ENCODE peak calls at places on chromosomes 16 and 17, in eight cellular contexts. One of them, this sample, is unnamed.

GRCh38 chr17:20952183-20952582 is 90.6 kb downstream of the USP22 start:
- DNase-seq in heart right ventricle: no peak
- DNase-seq in breast epithelium: no peak
- DNase-seq in pancreas: no peak
- DNase-seq in spleen: no peak
- DNase-seq in lower lobe of right lung: no peak
- DNase-seq in suprapubic skin: no peak
- DNase-seq in Karpas-422: no peak
- DNase-seq in this sample: no peak

GRCh38 chr17:59561042-59561441 is 4.4 kb upstream of the DHX40 start:
- DNase-seq in suprapubic skin: no peak
- DNase-seq in lower lobe of right lung: no peak
- DNase-seq in breast epithelium: no peak
- DNase-seq in Karpas-422: peak
- DNase-seq in spleen: no peak
- DNase-seq in pancreas: no peak
- DNase-seq in heart right ventricle: no peak
- DNase-seq in this sample: no peak

GRCh38 chr16:70453891-70454220 is 539 bp upstream of the FCSK start:
- DNase-seq in heart right ventricle: no peak
- DNase-seq in lower lobe of right lung: no peak
- DNase-seq in pancreas: no peak
- DNase-seq in suprapubic skin: no peak
- DNase-seq in spleen: no peak
- DNase-seq in breast epithelium: no peak
- DNase-seq in Karpas-422: no peak
- DNase-seq in this sample: no peak

GRCh38 chr16:54355251-54355650 is 68.7 kb upstream of the IRX3 start:
- DNase-seq in spleen: no peak
- DNase-seq in lower lobe of right lung: no peak
- DNase-seq in suprapubic skin: no peak
- DNase-seq in heart right ventricle: no peak
- DNase-seq in breast epithelium: no peak
- DNase-seq in Karpas-422: no peak
- DNase-seq in pancreas: no peak
- DNase-seq in this sample: no peak

GRCh38 chr16:11602321-11602720 is 15.6 kb upstream of the LITAF start:
- DNase-seq in suprapubic skin: no peak
- DNase-seq in pancreas: no peak
- DNase-seq in Karpas-422: no peak
- DNase-seq in heart right ventricle: no peak
- DNase-seq in breast epithelium: no peak
- DNase-seq in spleen: no peak
- DNase-seq in lower lobe of right lung: no peak
- DNase-seq in this sample: no peak

GRCh38 chr16:57988929-57989328 is 11.5 kb downstream of the ZNF319 start:
- DNase-seq in spleen: peak
- DNase-seq in breast epithelium: peak
- DNase-seq in pancreas: no peak
- DNase-seq in Karpas-422: no peak
- DNase-seq in suprapubic skin: no peak
- DNase-seq in lower lobe of right lung: peak
- DNase-seq in heart right ventricle: peak
- DNase-seq in this sample: peak

GRCh38 chr17:76957600-76958464 is 89.6 kb downstream of the MGAT5B start:
- DNase-seq in suprapubic skin: no peak
- DNase-seq in pancreas: no peak
- DNase-seq in spleen: peak
- DNase-seq in breast epithelium: no peak
- DNase-seq in lower lobe of right lung: no peak
- DNase-seq in heart right ventricle: no peak
- DNase-seq in Karpas-422: peak
- DNase-seq in this sample: no peak

GRCh38 chr16:2250652-2251280 is 621 bp downstream of the ECI1 start:
- DNase-seq in suprapubic skin: no peak
- DNase-seq in lower lobe of right lung: no peak
- DNase-seq in Karpas-422: no peak
- DNase-seq in heart right ventricle: no peak
- DNase-seq in breast epithelium: no peak
- DNase-seq in pancreas: no peak
- DNase-seq in spleen: no peak
- DNase-seq in this sample: no peak

GRCh38 chr17:2723505-2723996 is 12.0 kb upstream of the CLUH start:
- DNase-seq in heart right ventricle: no peak
- DNase-seq in lower lobe of right lung: no peak
- DNase-seq in Karpas-422: no peak
- DNase-seq in spleen: no peak
- DNase-seq in suprapubic skin: no peak
- DNase-seq in breast epithelium: no peak
- DNase-seq in pancreas: no peak
- DNase-seq in this sample: no peak

GRCh38 chr17:73600103-73600871 is 44.0 kb downstream of the SDK2 start:
- DNase-seq in lower lobe of right lung: no peak
- DNase-seq in Karpas-422: no peak
- DNase-seq in suprapubic skin: no peak
- DNase-seq in heart right ventricle: no peak
- DNase-seq in spleen: no peak
- DNase-seq in pancreas: no peak
- DNase-seq in breast epithelium: no peak
- DNase-seq in this sample: no peak

GRCh38 chr17:78822552-78822951 is 18.1 kb downstream of the USP36 start:
- DNase-seq in pancreas: peak
- DNase-seq in breast epithelium: no peak
- DNase-seq in heart right ventricle: no peak
- DNase-seq in spleen: peak
- DNase-seq in suprapubic skin: no peak
- DNase-seq in Karpas-422: no peak
- DNase-seq in lower lobe of right lung: peak
- DNase-seq in this sample: no peak

GRCh38 chr17:29089601-29090044 is 46.7 kb downstream of the PIPOX start:
- DNase-seq in lower lobe of right lung: no peak
- DNase-seq in pancreas: peak
- DNase-seq in spleen: no peak
- DNase-seq in breast epithelium: no peak
- DNase-seq in suprapubic skin: no peak
- DNase-seq in heart right ventricle: no peak
- DNase-seq in Karpas-422: no peak
- DNase-seq in this sample: no peak

GRCh38 chr16:19808061-19808621 is 76.5 kb downstream of the GPRC5B start:
- DNase-seq in breast epithelium: no peak
- DNase-seq in Karpas-422: no peak
- DNase-seq in pancreas: peak
- DNase-seq in spleen: no peak
- DNase-seq in heart right ventricle: no peak
- DNase-seq in suprapubic skin: no peak
- DNase-seq in lower lobe of right lung: no peak
- DNase-seq in this sample: no peak

GRCh38 chr17:76659928-76660614 is 16.5 kb upstream of the ST6GALNAC1 start:
- DNase-seq in Karpas-422: no peak
- DNase-seq in lower lobe of right lung: no peak
- DNase-seq in heart right ventricle: no peak
- DNase-seq in breast epithelium: no peak
- DNase-seq in pancreas: no peak
- DNase-seq in suprapubic skin: no peak
- DNase-seq in spleen: no peak
- DNase-seq in this sample: no peak

GRCh38 chr17:47847341-47848197 is 3.4 kb downstream of the SP6 start:
- DNase-seq in suprapubic skin: no peak
- DNase-seq in pancreas: peak
- DNase-seq in spleen: no peak
- DNase-seq in breast epithelium: no peak
- DNase-seq in Karpas-422: no peak
- DNase-seq in lower lobe of right lung: no peak
- DNase-seq in heart right ventricle: no peak
- DNase-seq in this sample: no peak

GRCh38 chr16:14566599-14566998 is 63.5 kb downstream of the PARN start:
- DNase-seq in Karpas-422: no peak
- DNase-seq in breast epithelium: no peak
- DNase-seq in suprapubic skin: no peak
- DNase-seq in pancreas: no peak
- DNase-seq in lower lobe of right lung: no peak
- DNase-seq in heart right ventricle: no peak
- DNase-seq in spleen: no peak
- DNase-seq in this sample: no peak

GRCh38 chr16:48433116-48433848 is 48.1 kb upstream of the SIAH1 start:
- DNase-seq in breast epithelium: no peak
- DNase-seq in heart right ventricle: no peak
- DNase-seq in lower lobe of right lung: no peak
- DNase-seq in spleen: peak
- DNase-seq in suprapubic skin: no peak
- DNase-seq in Karpas-422: no peak
- DNase-seq in pancreas: no peak
- DNase-seq in this sample: no peak

GRCh38 chr16:88405325-88406060 is 22.7 kb downstream of the ZNF469 start:
- DNase-seq in lower lobe of right lung: no peak
- DNase-seq in suprapubic skin: no peak
- DNase-seq in breast epithelium: no peak
- DNase-seq in pancreas: no peak
- DNase-seq in spleen: no peak
- DNase-seq in Karpas-422: no peak
- DNase-seq in heart right ventricle: peak
- DNase-seq in this sample: peak

GRCh38 chr16:88407042-88407420 is 24.3 kb downstream of the ZNF469 start:
- DNase-seq in spleen: no peak
- DNase-seq in Karpas-422: no peak
- DNase-seq in breast epithelium: no peak
- DNase-seq in heart right ventricle: no peak
- DNase-seq in pancreas: no peak
- DNase-seq in lower lobe of right lung: no peak
- DNase-seq in suprapubic skin: no peak
- DNase-seq in this sample: no peak

GRCh38 chr16:88407807-88408206 is 25.0 kb downstream of the ZNF469 start:
- DNase-seq in Karpas-422: no peak
- DNase-seq in suprapubic skin: no peak
- DNase-seq in breast epithelium: no peak
- DNase-seq in lower lobe of right lung: no peak
- DNase-seq in heart right ventricle: no peak
- DNase-seq in pancreas: no peak
- DNase-seq in spleen: no peak
- DNase-seq in this sample: no peak

GRCh38 chr16:88404769-88405168 is 22.0 kb downstream of the ZNF469 start:
- DNase-seq in pancreas: no peak
- DNase-seq in Karpas-422: no peak
- DNase-seq in breast epithelium: no peak
- DNase-seq in lower lobe of right lung: no peak
- DNase-seq in suprapubic skin: no peak
- DNase-seq in spleen: no peak
- DNase-seq in heart right ventricle: no peak
- DNase-seq in this sample: no peak

DNA sequence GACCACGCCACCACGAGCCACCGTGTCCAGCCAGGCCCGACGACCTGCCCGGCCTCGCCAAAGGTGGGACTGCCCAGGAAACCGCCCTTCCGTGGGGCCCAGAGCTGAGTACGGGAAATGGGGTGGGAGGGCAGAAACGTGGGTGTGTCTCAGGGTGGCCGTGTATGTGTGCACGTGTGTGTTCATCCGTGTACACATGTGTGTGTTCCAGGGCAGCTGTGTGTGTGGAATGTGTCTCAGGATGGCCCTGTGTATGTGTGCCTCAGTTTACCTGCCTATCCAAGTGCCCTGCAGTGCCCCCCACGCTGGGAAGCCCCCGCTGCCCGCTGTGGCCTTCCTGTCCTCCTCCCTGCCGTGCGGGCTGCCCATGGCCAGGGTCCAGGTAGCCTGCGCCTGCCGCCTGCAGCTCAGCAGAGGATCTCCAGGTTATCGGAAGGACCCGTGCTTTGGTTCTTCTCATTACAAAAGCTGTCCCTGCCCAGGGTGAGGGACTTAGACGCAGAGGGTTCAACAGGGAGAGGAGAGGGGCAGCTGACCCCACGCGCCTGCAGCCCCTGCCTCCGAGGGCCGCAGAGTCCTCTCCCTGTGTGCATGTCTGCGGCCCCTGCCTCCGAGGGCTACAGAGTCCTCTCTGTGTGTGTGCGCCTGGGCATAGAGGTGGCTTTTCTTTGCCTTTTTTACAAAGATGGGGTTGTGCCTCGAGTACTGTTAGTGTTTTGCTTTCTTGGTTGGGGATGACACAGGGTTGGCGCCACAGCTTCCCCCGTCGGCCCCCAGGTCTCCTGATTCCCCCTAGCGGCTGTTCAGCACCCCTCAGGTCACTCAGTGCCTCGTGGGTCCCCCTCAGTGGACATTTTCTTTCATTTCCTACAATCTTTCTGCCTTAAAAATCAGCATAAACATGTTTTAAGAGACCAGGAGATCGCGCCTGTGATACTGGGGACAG is 23.6 kb downstream of the ZNF469 start:
- DNase-seq in Karpas-422: no peak
- DNase-seq in suprapubic skin: no peak
- DNase-seq in pancreas: no peak
- DNase-seq in breast epithelium: no peak
- DNase-seq in spleen: no peak
- DNase-seq in lower lobe of right lung: no peak
- DNase-seq in heart right ventricle: no peak
- DNase-seq in this sample: no peak
- H3K4me3 ChIP-seq in Karpas-422: no peak
- H3K4me3 ChIP-seq in suprapubic skin: peak
- H3K4me3 ChIP-seq in pancreas: no peak
- H3K4me3 ChIP-seq in breast epithelium: peak
- H3K4me3 ChIP-seq in spleen: no peak
- H3K4me3 ChIP-seq in lower lobe of right lung: no peak
- H3K4me3 ChIP-seq in heart right ventricle: no peak
- H3K4me3 ChIP-seq in this sample: peak

DNA sequence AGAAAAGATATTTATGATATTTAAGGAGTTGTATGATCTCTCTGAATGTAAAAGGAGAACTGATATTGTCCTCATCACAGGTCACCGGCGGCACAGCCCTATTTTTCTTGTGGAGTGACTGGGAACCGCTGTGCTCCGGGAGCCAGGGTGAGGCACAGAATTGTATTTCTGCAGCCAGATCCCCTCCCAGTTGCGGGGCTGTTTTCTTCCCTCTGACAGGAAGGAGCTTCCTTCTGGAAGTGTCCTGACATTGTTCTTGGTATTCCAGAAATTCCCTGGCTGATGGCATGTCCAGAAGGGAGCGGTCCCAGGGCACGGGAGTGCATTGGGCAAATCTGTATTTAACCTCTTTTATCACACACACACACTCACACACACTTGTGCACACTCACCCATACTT is 268.6 kb upstream of the FOXF1 start:
- DNase-seq in breast epithelium: peak
- DNase-seq in spleen: no peak
- DNase-seq in Karpas-422: no peak
- DNase-seq in pancreas: no peak
- DNase-seq in heart right ventricle: no peak
- DNase-seq in suprapubic skin: peak
- DNase-seq in lower lobe of right lung: no peak
- DNase-seq in this sample: no peak
- H3K27ac ChIP-seq in breast epithelium: no peak
- H3K27ac ChIP-seq in spleen: no peak
- H3K27ac ChIP-seq in Karpas-422: no peak
- H3K27ac ChIP-seq in pancreas: no peak
- H3K27ac ChIP-seq in heart right ventricle: no peak
- H3K27ac ChIP-seq in suprapubic skin: no peak
- H3K27ac ChIP-seq in lower lobe of right lung: no peak
- H3K27ac ChIP-seq in this sample: no peak

GRCh38 chr16:31471875-31472558 is at the start of gene TGFB1I1:
- DNase-seq in heart right ventricle: peak
- DNase-seq in lower lobe of right lung: no peak
- DNase-seq in breast epithelium: peak
- DNase-seq in pancreas: no peak
- DNase-seq in spleen: peak
- DNase-seq in Karpas-422: no peak
- DNase-seq in suprapubic skin: no peak
- DNase-seq in this sample: no peak
- H3K4me3 ChIP-seq in heart right ventricle: peak
- H3K4me3 ChIP-seq in lower lobe of right lung: peak
- H3K4me3 ChIP-seq in breast epithelium: peak
- H3K4me3 ChIP-seq in pancreas: peak
- H3K4me3 ChIP-seq in spleen: peak
- H3K4me3 ChIP-seq in Karpas-422: no peak
- H3K4me3 ChIP-seq in suprapubic skin: peak
- H3K4me3 ChIP-seq in this sample: peak

GRCh38 chr17:83160443-83161297 is 81.3 kb downstream of the METRNL start:
- DNase-seq in suprapubic skin: no peak
- DNase-seq in lower lobe of right lung: no peak
- DNase-seq in Karpas-422: no peak
- DNase-seq in pancreas: no peak
- DNase-seq in spleen: peak
- DNase-seq in breast epithelium: no peak
- DNase-seq in heart right ventricle: no peak
- DNase-seq in this sample: no peak
- H3K27ac ChIP-seq in suprapubic skin: peak
- H3K27ac ChIP-seq in lower lobe of right lung: no peak
- H3K27ac ChIP-seq in Karpas-422: no peak
- H3K27ac ChIP-seq in pancreas: no peak
- H3K27ac ChIP-seq in spleen: no peak
- H3K27ac ChIP-seq in breast epithelium: no peak
- H3K27ac ChIP-seq in heart right ventricle: no peak
- H3K27ac ChIP-seq in this sample: no peak

This sample was measured in prostate gland.